ENCODE peak calls at places on chromosomes 4 and X, in four cellular contexts. N is IMR-90, S is cardiac fibroblast, Q is psoas muscle. Z is an unnamed sample.

GRCh38 chr4:80151981-80152380 is 45.3 kb upstream of the PRDM8 start:
- DNase-seq in N (no peak), S (no peak), Q (no peak), Z (no peak)

GRCh38 chrX:115564243-115564642 is 3.3 kb downstream of the PLS3 start:
- DNase-seq in N (peak; percentile 13), S (peak; percentile 22), Q (no peak), Z (no peak)

GRCh38 chr4:98343640-98344039 is 82.5 kb downstream of the RAP1GDS1 start:
- DNase-seq in N (no peak), S (no peak), Q (no peak), Z (no peak)

GRCh38 chrX:69128573-69128972 is 36.7 kb downstream of the PJA1 start:
- DNase-seq in N (no peak), S (no peak), Q (no peak), Z (peak; percentile 46)

GRCh38 chr4:151804821-151805220 is 44.0 kb upstream of the GATB start:
- DNase-seq in N (peak; percentile 21), S (no peak), Q (no peak), Z (no peak)

GRCh38 chr4:164799410-164799809 is 45.5 kb downstream of the SMIM31 start:
- DNase-seq in N (no peak), S (no peak), Q (no peak), Z (no peak)

GRCh38 chr4:5942947-5943346 is 50.1 kb upstream of the CRMP1 start:
- DNase-seq in N (no peak), S (no peak), Q (no peak), Z (no peak)

GRCh38 chrX:78555401-78555980 is 103.6 kb downstream of the RTL3 start:
- DNase-seq in N (no peak), S (peak; percentile 9), Q (no peak), Z (no peak)

GRCh38 chrX:154348646-154349358 is 25.6 kb downstream of the FLNA start:
- DNase-seq in N (no peak), S (peak; percentile 2), Q (peak; percentile 49), Z (peak; percentile 40)

GRCh38 chr4:150038335-150039076 is 39.7 kb upstream of the DCLK2 start:
- DNase-seq in N (no peak), S (no peak), Q (no peak), Z (no peak)

GRCh38 chr4:5891563-5892320 is 1.1 kb downstream of the CRMP1 start:
- DNase-seq in N (no peak), S (no peak), Q (no peak), Z (no peak)

DNA sequence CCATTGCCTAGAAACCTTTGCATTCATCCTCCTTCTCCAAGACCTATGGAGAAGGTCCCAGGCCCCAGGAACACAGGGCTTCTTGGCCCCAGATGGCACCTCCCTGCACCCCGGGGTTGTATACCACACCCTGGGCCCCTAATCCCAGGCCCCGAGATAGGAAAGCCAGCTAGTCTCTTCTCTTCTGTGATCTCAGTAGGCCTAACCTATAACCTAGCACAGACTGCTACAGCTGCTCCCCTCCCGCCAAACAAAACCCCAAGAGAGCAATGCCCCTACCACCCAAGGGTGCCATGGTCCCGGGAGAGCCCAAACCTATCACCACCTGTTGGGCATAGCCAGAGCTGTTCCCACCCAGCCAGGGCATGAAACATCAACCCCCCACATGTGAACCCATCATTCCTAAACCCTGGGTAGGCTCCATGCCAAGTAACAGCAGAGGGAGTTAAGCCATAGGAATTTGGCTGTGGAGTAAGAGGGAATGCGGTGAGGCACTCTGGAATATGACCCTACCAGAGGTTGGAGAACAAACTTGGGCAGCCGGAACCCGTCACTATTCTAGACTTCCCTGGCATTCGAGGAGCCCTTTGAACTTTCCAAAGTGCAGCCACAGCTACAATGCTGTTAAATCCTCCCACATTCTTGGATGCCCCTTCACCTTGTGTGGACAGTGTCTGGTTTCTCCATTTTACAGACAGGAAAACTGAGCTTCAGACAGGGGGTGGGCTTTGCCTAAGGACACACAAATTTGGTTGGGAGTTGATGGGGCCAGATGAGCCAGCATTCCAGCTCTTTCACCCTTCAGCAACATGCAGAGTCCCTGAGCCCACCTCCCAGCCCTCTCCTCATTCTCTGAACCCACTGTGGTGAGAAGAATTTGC is 10.9 kb upstream of the SASH3 start:
- DNase-seq in N (no peak), S (no peak), Q (peak; percentile 14), Z (no peak)
- H3K4me3 ChIP-seq in N (no peak overlapping the region), S (no peak overlapping the region), Q (no peak overlapping the region), Z (no peak overlapping the region)

GRCh38 chrX:131288738-131289511 is at the start of gene IGSF1:
- DNase-seq in N (no peak), S (peak; percentile 5), Q (no peak), Z (peak; percentile 37)
- H3K4me3 ChIP-seq in N (no peak within 1 kb of the TSS), S (no peak within 1 kb of the TSS), Q (peak within 1 kb of the TSS; percentile 42), Z (peak within 1 kb of the TSS; percentile 18)

GRCh38 chr4:121379276-121379675 is 1.5 kb downstream of the QRFPR start:
- DNase-seq in N (no peak), S (no peak), Q (no peak), Z (no peak)
- H3K4me3 ChIP-seq in N (no peak overlapping the region), S (no peak overlapping the region), Q (no peak overlapping the region), Z (no peak overlapping the region)

DNA sequence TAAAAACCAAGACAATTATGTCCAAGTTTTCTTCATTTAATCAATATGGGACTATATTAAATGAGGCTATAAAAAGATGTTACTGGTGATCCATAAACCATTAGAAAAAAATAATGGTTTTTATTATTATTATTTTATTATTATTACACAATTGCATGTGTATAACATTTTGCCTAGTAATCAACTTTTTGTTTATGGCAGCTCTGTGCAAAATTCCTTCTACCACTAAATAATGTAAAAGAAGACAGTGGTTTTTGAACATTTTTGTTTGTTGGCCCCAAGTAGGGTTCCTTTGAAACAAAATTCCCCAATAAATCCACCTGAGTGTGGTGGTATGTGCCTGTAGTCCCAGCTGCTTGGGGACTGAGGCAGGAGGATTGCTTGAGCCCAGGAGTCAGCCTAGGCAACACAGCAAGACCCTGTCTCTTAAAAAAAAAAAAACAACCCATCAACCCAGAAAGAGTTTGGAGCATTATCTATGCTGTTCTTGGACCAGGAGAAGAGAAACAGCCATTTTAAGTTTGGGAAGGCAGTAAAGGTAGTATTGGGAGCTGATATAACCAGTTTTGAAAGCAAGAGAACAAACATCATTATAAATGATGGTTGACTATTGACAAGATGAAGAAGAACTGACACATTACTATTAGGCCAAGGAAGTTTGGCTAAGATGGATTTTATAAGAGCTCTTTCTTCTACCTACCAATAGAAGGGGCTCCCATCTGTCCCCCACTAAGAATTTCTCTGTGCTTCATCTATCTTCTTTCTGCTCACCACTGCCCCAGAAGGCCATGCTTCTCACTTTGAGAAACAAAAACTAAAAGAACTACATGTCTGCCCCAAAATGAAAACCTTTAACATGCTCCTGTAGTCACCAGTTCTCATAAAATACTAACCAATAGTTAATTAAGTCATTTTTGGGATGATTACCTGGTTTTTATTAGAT is 2.2 kb downstream of the TMEM156 start:
- DNase-seq in N (no peak), S (no peak), Q (no peak), Z (no peak)
- H3K4me3 ChIP-seq in N (no peak overlapping the region), S (peak overlapping the region; percentile 7), Q (no peak overlapping the region), Z (no peak overlapping the region)

DNA sequence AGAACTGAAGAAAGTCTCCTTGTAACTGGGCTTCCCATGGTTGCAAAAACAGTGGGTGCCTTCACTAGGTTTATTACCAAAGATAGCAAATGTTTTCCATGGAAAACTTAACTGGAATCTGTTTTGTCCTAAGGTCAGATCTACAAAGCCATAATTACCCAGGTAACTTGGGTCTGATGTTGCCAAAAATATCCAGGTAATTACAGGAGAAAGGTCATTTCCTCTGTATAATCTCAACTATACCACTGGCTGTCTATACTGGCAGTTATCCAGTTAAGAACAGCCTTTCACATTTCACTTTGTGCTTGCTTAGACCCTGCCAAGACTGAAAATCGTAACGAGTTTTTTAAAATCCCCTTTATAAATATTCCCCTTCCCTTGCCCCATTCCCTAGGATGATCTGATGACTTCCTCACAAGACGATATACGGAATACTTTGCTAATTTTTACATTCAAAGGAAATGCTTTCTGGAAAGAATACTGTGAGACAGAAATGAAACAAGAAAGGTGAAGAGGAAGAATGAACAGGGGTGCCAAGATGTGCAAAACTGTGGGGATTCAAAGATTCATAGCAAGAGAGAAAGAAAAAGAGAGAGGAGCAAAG is 105.5 kb downstream of the MAML3 start:
- DNase-seq in N (no peak), S (no peak), Q (no peak), Z (no peak)
- H3K4me3 ChIP-seq in N (peak overlapping the region; percentile 34), S (peak overlapping the region; percentile 44), Q (peak overlapping the region; percentile 54), Z (peak overlapping the region; percentile 17)

GRCh38 chrX:113800955-113801354 is 782.9 kb upstream of the HTR2C start:
- DNase-seq in N (no peak), S (no peak), Q (no peak), Z (no peak)
- H3K4me3 ChIP-seq in N (no peak overlapping the region), S (no peak overlapping the region), Q (no peak overlapping the region), Z (no peak overlapping the region)

DNA sequence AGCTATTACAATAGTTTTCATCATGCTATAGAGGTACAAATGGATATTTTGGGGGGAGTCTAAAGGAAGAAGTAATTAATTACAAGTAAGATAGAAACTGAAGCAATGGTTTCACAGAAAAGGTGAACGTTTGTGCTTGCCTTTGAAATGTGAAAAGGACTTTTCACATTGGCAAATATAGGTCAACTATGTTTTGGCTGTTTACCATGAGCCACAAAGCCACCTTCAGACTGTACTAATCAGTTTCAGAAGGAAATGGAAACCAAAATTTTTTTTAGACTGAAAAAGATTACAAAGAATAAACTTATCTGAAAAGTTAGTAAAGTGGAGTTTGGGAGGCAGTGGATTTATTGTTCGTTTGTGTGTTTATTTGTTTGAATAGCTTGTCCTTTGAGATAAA is 32.1 kb downstream of the SYTL5 start:
- DNase-seq in N (no peak), S (no peak), Q (no peak), Z (no peak)
- H3K4me3 ChIP-seq in N (no peak overlapping the region), S (no peak overlapping the region), Q (no peak overlapping the region), Z (no peak overlapping the region)

DNA sequence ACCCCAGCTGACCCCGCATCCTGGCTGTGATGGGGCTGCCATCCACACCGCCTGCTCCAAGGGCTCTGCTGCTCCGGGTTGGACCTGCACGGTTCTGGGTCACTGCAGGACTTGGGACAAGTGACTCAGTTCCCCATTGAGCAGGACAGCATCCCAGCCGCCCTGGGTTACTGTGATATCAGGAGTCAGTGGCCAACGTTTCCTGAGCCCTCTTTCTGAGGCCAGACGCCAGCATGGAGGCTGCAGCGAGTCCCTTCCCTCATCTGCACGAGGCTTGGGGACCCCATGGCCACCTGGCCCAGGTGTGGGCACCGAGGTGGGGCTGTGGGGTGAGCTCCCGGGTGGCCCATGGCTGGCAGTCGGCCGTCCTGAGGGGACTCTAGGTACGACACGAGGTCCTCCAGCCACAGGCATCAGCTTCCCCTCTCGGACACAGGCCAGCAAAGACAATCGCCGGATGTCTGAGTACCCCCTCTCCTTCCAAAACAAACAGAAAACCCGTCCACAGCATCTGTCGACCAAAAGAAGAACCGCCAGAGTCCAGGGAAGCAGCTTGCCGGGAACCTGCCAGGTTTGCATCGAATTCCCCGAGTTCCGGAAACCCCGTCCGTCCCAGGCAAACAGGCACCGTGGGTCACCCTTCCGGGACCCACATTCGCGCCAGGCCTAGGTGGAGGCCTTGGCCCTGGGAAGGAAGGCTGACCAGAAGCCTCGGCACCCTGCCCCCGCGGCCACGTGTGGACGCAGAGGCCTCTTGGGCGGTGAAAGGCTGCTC is 136.1 kb downstream of the FAM53A start:
- DNase-seq in N (no peak), S (peak; percentile 67), Q (peak; percentile 73), Z (peak; percentile 53)
- H3K4me3 ChIP-seq in N (no peak overlapping the region), S (no peak overlapping the region), Q (peak overlapping the region; percentile 57), Z (no peak overlapping the region)

DNA sequence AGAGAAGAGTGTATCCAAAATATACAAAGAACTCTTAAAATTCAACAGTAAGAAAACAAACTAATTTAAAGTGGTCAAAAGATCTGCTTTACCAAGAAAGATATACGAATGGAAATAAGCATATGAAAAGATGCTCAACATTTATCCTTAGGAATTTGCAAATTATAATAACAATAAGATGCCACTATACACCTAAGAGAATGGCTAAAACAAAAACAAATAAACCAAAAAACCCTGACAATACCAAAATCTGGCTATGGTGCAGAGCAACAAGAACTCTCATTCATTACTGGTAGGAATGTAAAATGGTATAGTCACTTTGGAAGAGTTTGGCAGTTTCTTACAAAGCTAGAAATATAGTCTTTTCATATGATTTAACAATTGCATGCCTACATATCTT is 545.7 kb upstream of the AGA start:
- DNase-seq in N (no peak), S (no peak), Q (no peak), Z (no peak)
- H3K4me3 ChIP-seq in N (no peak overlapping the region), S (no peak overlapping the region), Q (no peak overlapping the region), Z (no peak overlapping the region)